ENCODE peak calls at places on chromosomes 16 and 17, in seven cellular contexts. One of them, this sample, is unnamed.

GRCh38 chr16:82082543-82083244 is 47.6 kb downstream of the HSD17B2 start:
- DNase-seq in naive thymus-derived CD4-positive, alpha-beta T cell: no peak
- DNase-seq in psoas muscle: no peak
- DNase-seq in HT-29: peak; percentile 73
- DNase-seq in IMR-90: peak; percentile 52
- DNase-seq in GM20000: peak; percentile 31
- DNase-seq in HT1080: peak; percentile 84
- DNase-seq in this sample: no peak

GRCh38 chr17:4142107-4142900 is 526 bp downstream of the ZZEF1 start:
- DNase-seq in psoas muscle: peak; percentile 77
- DNase-seq in IMR-90: peak; percentile 17
- DNase-seq in HT1080: no peak
- DNase-seq in HT-29: peak; percentile 25
- DNase-seq in naive thymus-derived CD4-positive, alpha-beta T cell: no peak
- DNase-seq in GM20000: peak; percentile 42
- DNase-seq in this sample: no peak

GRCh38 chr17:8124350-8125195 is 667 bp upstream of the HES7 start:
- DNase-seq in HT1080: no peak
- DNase-seq in IMR-90: peak; percentile 36
- DNase-seq in GM20000: no peak
- DNase-seq in HT-29: peak; percentile 26
- DNase-seq in psoas muscle: peak; percentile 34
- DNase-seq in naive thymus-derived CD4-positive, alpha-beta T cell: no peak
- DNase-seq in this sample: no peak

GRCh38 chr17:49090885-49091594 is 41.5 kb upstream of the B4GALNT2 start:
- DNase-seq in IMR-90: no peak
- DNase-seq in HT-29: no peak
- DNase-seq in GM20000: no peak
- DNase-seq in psoas muscle: no peak
- DNase-seq in HT1080: no peak
- DNase-seq in naive thymus-derived CD4-positive, alpha-beta T cell: no peak
- DNase-seq in this sample: no peak

GRCh38 chr17:32958418-32958817 is 30.5 kb downstream of the TMEM98 start:
- DNase-seq in HT-29: no peak
- DNase-seq in IMR-90: no peak
- DNase-seq in naive thymus-derived CD4-positive, alpha-beta T cell: no peak
- DNase-seq in GM20000: no peak
- DNase-seq in HT1080: no peak
- DNase-seq in psoas muscle: no peak
- DNase-seq in this sample: peak; percentile 56

GRCh38 chr16:72475688-72476087 is 303.7 kb upstream of the PMFBP1 start:
- DNase-seq in HT1080: no peak
- DNase-seq in psoas muscle: no peak
- DNase-seq in IMR-90: no peak
- DNase-seq in naive thymus-derived CD4-positive, alpha-beta T cell: no peak
- DNase-seq in GM20000: no peak
- DNase-seq in HT-29: no peak
- DNase-seq in this sample: no peak

GRCh38 chr16:30902070-30902972 is 5.9 kb downstream of the CTF1 start:
- DNase-seq in GM20000: peak; percentile 93
- DNase-seq in HT1080: no peak
- DNase-seq in HT-29: peak; percentile 62
- DNase-seq in IMR-90: peak; percentile 63
- DNase-seq in psoas muscle: peak; percentile 87
- DNase-seq in naive thymus-derived CD4-positive, alpha-beta T cell: peak; percentile 63
- DNase-seq in this sample: no peak

GRCh38 chr16:48054881-48055601 is 100.8 kb downstream of the ABCC12 start:
- DNase-seq in IMR-90: peak; percentile 71
- DNase-seq in naive thymus-derived CD4-positive, alpha-beta T cell: no peak
- DNase-seq in HT1080: peak; percentile 20
- DNase-seq in HT-29: peak; percentile 22
- DNase-seq in GM20000: peak; percentile 71
- DNase-seq in psoas muscle: peak; percentile 59
- DNase-seq in this sample: no peak